ENCODE peak calls at places on chromosomes 11 and 22, in ten cellular contexts. One of them, this sample, is unnamed. For H3K4me1, the result is how much of the 10 kb centered on the place peaks cover.

GRCh38 chr11:75706260-75706729 is 11.3 kb upstream of the MOGAT2 start:
- DNase-seq in body of pancreas: peak
- DNase-seq in left ventricle myocardium inferior: peak
- DNase-seq in colonic mucosa: peak
- DNase-seq in spleen: peak
- DNase-seq in OCI-LY7: peak
- DNase-seq in naive thymus-derived CD4-positive, alpha-beta T cell: peak
- DNase-seq in K562: peak
- DNase-seq in psoas muscle: peak
- DNase-seq in A549: peak
- DNase-seq in this sample: peak

GRCh38 chr11:88482871-88483301 is 145.3 kb upstream of the CTSC start:
- DNase-seq in body of pancreas: no peak
- DNase-seq in left ventricle myocardium inferior: no peak
- DNase-seq in colonic mucosa: no peak
- DNase-seq in spleen: no peak
- DNase-seq in OCI-LY7: no peak
- DNase-seq in naive thymus-derived CD4-positive, alpha-beta T cell: no peak
- DNase-seq in K562: no peak
- DNase-seq in psoas muscle: no peak
- DNase-seq in A549: no peak
- DNase-seq in this sample: no peak

GRCh38 chr11:10328314-10329090 is 23.6 kb downstream of the ADM start:
- DNase-seq in body of pancreas: no peak
- DNase-seq in left ventricle myocardium inferior: no peak
- DNase-seq in colonic mucosa: no peak
- DNase-seq in spleen: no peak
- DNase-seq in OCI-LY7: no peak
- DNase-seq in naive thymus-derived CD4-positive, alpha-beta T cell: no peak
- DNase-seq in K562: no peak
- DNase-seq in psoas muscle: no peak
- DNase-seq in A549: no peak
- DNase-seq in this sample: no peak

GRCh38 chr22:19723165-19723989 is at the start of gene GP1BB:
- DNase-seq in body of pancreas: peak
- DNase-seq in left ventricle myocardium inferior: peak
- DNase-seq in colonic mucosa: peak
- DNase-seq in spleen: no peak
- DNase-seq in OCI-LY7: no peak
- DNase-seq in naive thymus-derived CD4-positive, alpha-beta T cell: no peak
- DNase-seq in K562: peak
- DNase-seq in psoas muscle: no peak
- DNase-seq in A549: peak
- DNase-seq in this sample: peak

GRCh38 chr11:75851203-75851602 is 36.2 kb downstream of the UVRAG start:
- DNase-seq in body of pancreas: no peak
- DNase-seq in left ventricle myocardium inferior: no peak
- DNase-seq in colonic mucosa: no peak
- DNase-seq in spleen: no peak
- DNase-seq in OCI-LY7: no peak
- DNase-seq in naive thymus-derived CD4-positive, alpha-beta T cell: no peak
- DNase-seq in K562: no peak
- DNase-seq in psoas muscle: no peak
- DNase-seq in A549: no peak
- DNase-seq in this sample: no peak

GRCh38 chr22:50218996-50219727 is 18.4 kb downstream of the SELENOO start:
- DNase-seq in body of pancreas: peak
- DNase-seq in left ventricle myocardium inferior: peak
- DNase-seq in colonic mucosa: peak
- DNase-seq in spleen: no peak
- DNase-seq in OCI-LY7: no peak
- DNase-seq in naive thymus-derived CD4-positive, alpha-beta T cell: no peak
- DNase-seq in K562: peak
- DNase-seq in psoas muscle: peak
- DNase-seq in A549: peak
- DNase-seq in this sample: no peak

GRCh38 chr11:61023086-61024035 is 51.9 kb downstream of the CD6 start:
- DNase-seq in body of pancreas: no peak
- DNase-seq in left ventricle myocardium inferior: no peak
- DNase-seq in colonic mucosa: no peak
- DNase-seq in spleen: no peak
- DNase-seq in OCI-LY7: no peak
- DNase-seq in naive thymus-derived CD4-positive, alpha-beta T cell: peak
- DNase-seq in K562: no peak
- DNase-seq in psoas muscle: no peak
- DNase-seq in A549: no peak
- DNase-seq in this sample: peak

GRCh38 chr11:119038884-119039283 is 8.2 kb upstream of the SLC37A4 start:
- DNase-seq in body of pancreas: no peak
- DNase-seq in left ventricle myocardium inferior: no peak
- DNase-seq in colonic mucosa: no peak
- DNase-seq in spleen: peak
- DNase-seq in OCI-LY7: no peak
- DNase-seq in naive thymus-derived CD4-positive, alpha-beta T cell: no peak
- DNase-seq in K562: no peak
- DNase-seq in psoas muscle: no peak
- DNase-seq in A549: no peak
- DNase-seq in this sample: no peak

GRCh38 chr11:7612661-7613393 is 60.5 kb downstream of the CYB5R2 start:
- DNase-seq in body of pancreas: peak
- DNase-seq in left ventricle myocardium inferior: no peak
- DNase-seq in colonic mucosa: no peak
- DNase-seq in spleen: no peak
- DNase-seq in OCI-LY7: no peak
- DNase-seq in naive thymus-derived CD4-positive, alpha-beta T cell: no peak
- DNase-seq in K562: no peak
- DNase-seq in psoas muscle: no peak
- DNase-seq in A549: no peak
- DNase-seq in this sample: no peak

GRCh38 chr11:6351782-6352181 is 31.5 kb upstream of the CAVIN3 start:
- DNase-seq in body of pancreas: no peak
- DNase-seq in left ventricle myocardium inferior: no peak
- DNase-seq in colonic mucosa: no peak
- DNase-seq in spleen: no peak
- DNase-seq in OCI-LY7: no peak
- DNase-seq in naive thymus-derived CD4-positive, alpha-beta T cell: no peak
- DNase-seq in K562: no peak
- DNase-seq in psoas muscle: no peak
- DNase-seq in A549: no peak
- DNase-seq in this sample: no peak

GRCh38 chr11:66550887-66551286 is 4.2 kb downstream of the ACTN3 start:
- DNase-seq in body of pancreas: no peak
- DNase-seq in left ventricle myocardium inferior: no peak
- DNase-seq in colonic mucosa: no peak
- DNase-seq in spleen: no peak
- DNase-seq in OCI-LY7: no peak
- DNase-seq in naive thymus-derived CD4-positive, alpha-beta T cell: no peak
- DNase-seq in K562: no peak
- DNase-seq in psoas muscle: no peak
- DNase-seq in A549: no peak
- DNase-seq in this sample: no peak

GRCh38 chr11:109707411-109707810 is 285.4 kb downstream of the C11orf87 start:
- DNase-seq in body of pancreas: no peak
- DNase-seq in left ventricle myocardium inferior: no peak
- DNase-seq in colonic mucosa: no peak
- DNase-seq in spleen: no peak
- DNase-seq in OCI-LY7: no peak
- DNase-seq in naive thymus-derived CD4-positive, alpha-beta T cell: no peak
- DNase-seq in K562: no peak
- DNase-seq in psoas muscle: no peak
- DNase-seq in A549: no peak
- DNase-seq in this sample: no peak

GRCh38 chr22:46546466-46547178 is 9.2 kb upstream of the CELSR1 start:
- DNase-seq in body of pancreas: peak
- DNase-seq in left ventricle myocardium inferior: peak
- DNase-seq in colonic mucosa: no peak
- DNase-seq in spleen: peak
- DNase-seq in OCI-LY7: no peak
- DNase-seq in naive thymus-derived CD4-positive, alpha-beta T cell: no peak
- DNase-seq in K562: no peak
- DNase-seq in psoas muscle: no peak
- DNase-seq in A549: no peak
- DNase-seq in this sample: no peak
- H3K4me3 ChIP-seq in body of pancreas: no peak
- H3K4me3 ChIP-seq in left ventricle myocardium inferior: peak
- H3K4me3 ChIP-seq in colonic mucosa: no peak
- H3K4me3 ChIP-seq in spleen: no peak
- H3K4me3 ChIP-seq in OCI-LY7: no peak
- H3K4me3 ChIP-seq in naive thymus-derived CD4-positive, alpha-beta T cell: no peak
- H3K4me3 ChIP-seq in K562: no peak
- H3K4me3 ChIP-seq in psoas muscle: no peak
- H3K4me3 ChIP-seq in A549: no peak
- H3K4me3 ChIP-seq in this sample: no peak

GRCh38 chr11:2446590-2447252 is 1.9 kb downstream of the KCNQ1 start:
- DNase-seq in body of pancreas: no peak
- DNase-seq in left ventricle myocardium inferior: no peak
- DNase-seq in colonic mucosa: peak
- DNase-seq in spleen: peak
- DNase-seq in OCI-LY7: peak
- DNase-seq in naive thymus-derived CD4-positive, alpha-beta T cell: no peak
- DNase-seq in K562: no peak
- DNase-seq in psoas muscle: no peak
- DNase-seq in A549: no peak
- DNase-seq in this sample: no peak
- H3K4me1 ChIP-seq in body of pancreas: half or more
- H3K4me1 ChIP-seq in left ventricle myocardium inferior: half or more
- H3K4me1 ChIP-seq in colonic mucosa: under half
- H3K4me1 ChIP-seq in spleen: under half
- H3K4me1 ChIP-seq in OCI-LY7: under half
- H3K4me1 ChIP-seq in naive thymus-derived CD4-positive, alpha-beta T cell: under half
- H3K4me1 ChIP-seq in K562: under half
- H3K4me1 ChIP-seq in psoas muscle: under half
- H3K4me1 ChIP-seq in A549: under half
- H3K4me1 ChIP-seq in this sample: half or more

DNA sequence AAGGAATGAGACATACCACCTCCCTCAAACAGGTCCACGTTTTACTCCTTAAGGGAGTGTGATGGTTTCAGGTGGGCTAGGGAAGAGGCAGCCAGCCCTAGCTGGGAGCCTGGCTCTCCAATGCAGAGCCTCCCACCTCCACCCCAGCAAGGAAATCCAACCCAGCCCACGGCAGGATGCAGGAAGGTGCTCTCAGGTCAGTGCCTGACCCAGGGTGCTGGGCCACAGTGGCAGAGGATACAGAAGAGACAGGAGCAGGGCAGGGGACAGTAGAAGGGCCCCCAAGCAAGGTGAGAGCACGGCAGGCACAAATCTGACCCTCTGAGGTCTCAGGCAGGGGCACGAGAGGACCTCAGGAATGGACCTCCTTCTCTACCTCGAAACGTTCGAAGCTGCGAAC is 26.9 kb upstream of the CCND1 start:
- DNase-seq in body of pancreas: no peak
- DNase-seq in left ventricle myocardium inferior: no peak
- DNase-seq in colonic mucosa: no peak
- DNase-seq in spleen: no peak
- DNase-seq in OCI-LY7: no peak
- DNase-seq in naive thymus-derived CD4-positive, alpha-beta T cell: no peak
- DNase-seq in K562: no peak
- DNase-seq in psoas muscle: no peak
- DNase-seq in A549: no peak
- DNase-seq in this sample: no peak
- H3K4me3 ChIP-seq in body of pancreas: no peak
- H3K4me3 ChIP-seq in left ventricle myocardium inferior: no peak
- H3K4me3 ChIP-seq in colonic mucosa: no peak
- H3K4me3 ChIP-seq in spleen: no peak
- H3K4me3 ChIP-seq in OCI-LY7: no peak
- H3K4me3 ChIP-seq in naive thymus-derived CD4-positive, alpha-beta T cell: no peak
- H3K4me3 ChIP-seq in K562: no peak
- H3K4me3 ChIP-seq in psoas muscle: no peak
- H3K4me3 ChIP-seq in A549: no peak
- H3K4me3 ChIP-seq in this sample: no peak

GRCh38 chr11:128512478-128513127 is 74.8 kb downstream of the ETS1 start:
- DNase-seq in body of pancreas: no peak
- DNase-seq in left ventricle myocardium inferior: no peak
- DNase-seq in colonic mucosa: no peak
- DNase-seq in spleen: peak
- DNase-seq in OCI-LY7: no peak
- DNase-seq in naive thymus-derived CD4-positive, alpha-beta T cell: no peak
- DNase-seq in K562: no peak
- DNase-seq in psoas muscle: no peak
- DNase-seq in A549: no peak
- DNase-seq in this sample: peak

GRCh38 chr11:128515086-128515485 is 72.3 kb downstream of the ETS1 start:
- DNase-seq in body of pancreas: no peak
- DNase-seq in left ventricle myocardium inferior: no peak
- DNase-seq in colonic mucosa: no peak
- DNase-seq in spleen: no peak
- DNase-seq in OCI-LY7: no peak
- DNase-seq in naive thymus-derived CD4-positive, alpha-beta T cell: peak
- DNase-seq in K562: no peak
- DNase-seq in psoas muscle: no peak
- DNase-seq in A549: no peak
- DNase-seq in this sample: peak

GRCh38 chr11:128515766-128516466 is 71.4 kb downstream of the ETS1 start:
- DNase-seq in body of pancreas: no peak
- DNase-seq in left ventricle myocardium inferior: no peak
- DNase-seq in colonic mucosa: no peak
- DNase-seq in spleen: no peak
- DNase-seq in OCI-LY7: no peak
- DNase-seq in naive thymus-derived CD4-positive, alpha-beta T cell: peak
- DNase-seq in K562: no peak
- DNase-seq in psoas muscle: no peak
- DNase-seq in A549: no peak
- DNase-seq in this sample: no peak

GRCh38 chr11:128516467-128516778 is 70.9 kb downstream of the ETS1 start:
- DNase-seq in body of pancreas: no peak
- DNase-seq in left ventricle myocardium inferior: no peak
- DNase-seq in colonic mucosa: no peak
- DNase-seq in spleen: no peak
- DNase-seq in OCI-LY7: no peak
- DNase-seq in naive thymus-derived CD4-positive, alpha-beta T cell: peak
- DNase-seq in K562: no peak
- DNase-seq in psoas muscle: no peak
- DNase-seq in A549: no peak
- DNase-seq in this sample: no peak

DNA sequence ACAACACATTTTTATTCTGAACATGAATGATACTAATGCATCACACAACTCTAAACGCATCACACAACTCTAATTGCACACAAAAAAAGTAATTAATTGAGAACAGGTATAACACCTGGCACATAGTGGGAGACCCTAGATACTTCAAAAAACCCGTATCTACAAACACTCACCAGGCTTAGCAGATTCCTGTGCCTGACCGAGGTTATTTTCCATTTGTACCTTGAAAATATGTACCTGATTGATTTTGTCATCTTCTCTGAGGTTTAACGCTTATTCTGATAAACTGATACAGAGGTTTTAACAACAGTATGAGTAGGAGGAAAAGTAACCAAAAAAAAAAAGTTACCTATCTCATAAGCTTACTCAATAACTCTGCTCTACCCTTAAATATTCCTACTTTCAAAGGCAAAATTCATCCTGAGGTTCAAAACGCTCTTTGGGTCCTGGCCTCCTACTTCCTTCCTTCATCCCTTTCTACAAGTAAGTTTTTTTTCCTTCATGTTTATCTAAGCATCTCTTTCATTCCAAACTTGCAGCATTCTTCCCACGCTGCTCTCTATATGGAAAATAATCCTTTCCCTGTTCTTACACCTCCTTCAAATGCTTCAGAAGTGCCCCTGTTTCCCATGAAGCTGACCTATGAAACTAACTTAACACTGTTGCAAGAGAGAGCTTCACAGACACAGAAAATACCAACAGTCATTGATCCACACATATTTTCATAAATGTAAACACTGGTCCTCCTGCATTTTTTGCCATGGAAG is 73.3 kb downstream of the ETS1 start:
- DNase-seq in body of pancreas: no peak
- DNase-seq in left ventricle myocardium inferior: no peak
- DNase-seq in colonic mucosa: no peak
- DNase-seq in spleen: no peak
- DNase-seq in OCI-LY7: no peak
- DNase-seq in naive thymus-derived CD4-positive, alpha-beta T cell: peak
- DNase-seq in K562: no peak
- DNase-seq in psoas muscle: no peak
- DNase-seq in A549: no peak
- DNase-seq in this sample: no peak
- H3K4me1 ChIP-seq in body of pancreas: half or more
- H3K4me1 ChIP-seq in left ventricle myocardium inferior: half or more
- H3K4me1 ChIP-seq in colonic mucosa: under half
- H3K4me1 ChIP-seq in spleen: half or more
- H3K4me1 ChIP-seq in OCI-LY7: half or more
- H3K4me1 ChIP-seq in naive thymus-derived CD4-positive, alpha-beta T cell: under half
- H3K4me1 ChIP-seq in K562: under half
- H3K4me1 ChIP-seq in psoas muscle: half or more
- H3K4me1 ChIP-seq in A549: half or more
- H3K4me1 ChIP-seq in this sample: half or more